ENCODE peak calls at places on chromosomes 6 and 20, in eight cellular contexts. One of them, this sample, is unnamed.

GRCh38 chr6:2990179-2990931 is 9.3 kb upstream of the NQO2 start:
- DNase-seq in endothelial cell of umbilical vein: peak; percentile 72
- DNase-seq in fibroblast of lung: peak; percentile 75
- DNase-seq in HCT116: no peak
- DNase-seq in hepatocyte: peak; percentile 50
- DNase-seq in mammary epithelial cell: peak; percentile 38
- DNase-seq in PC-3: peak; percentile 37
- DNase-seq in K562: peak; percentile 68
- DNase-seq in this sample: no peak

GRCh38 chr6:134060491-134061106 is 8.2 kb upstream of the SLC2A12 start:
- DNase-seq in fibroblast of lung: peak; percentile 90
- DNase-seq in hepatocyte: no peak
- DNase-seq in PC-3: peak; percentile 74
- DNase-seq in endothelial cell of umbilical vein: peak; percentile 76
- DNase-seq in HCT116: no peak
- DNase-seq in mammary epithelial cell: no peak
- DNase-seq in K562: no peak
- DNase-seq in this sample: no peak

GRCh38 chr6:143992285-143992684 is 15.8 kb downstream of the PLAGL1 start:
- DNase-seq in mammary epithelial cell: no peak
- DNase-seq in endothelial cell of umbilical vein: no peak
- DNase-seq in hepatocyte: no peak
- DNase-seq in fibroblast of lung: no peak
- DNase-seq in PC-3: no peak
- DNase-seq in HCT116: no peak
- DNase-seq in K562: no peak
- DNase-seq in this sample: no peak

GRCh38 chr6:43609402-43609801 is 19.7 kb downstream of the GTPBP2 start:
- DNase-seq in endothelial cell of umbilical vein: no peak
- DNase-seq in PC-3: no peak
- DNase-seq in mammary epithelial cell: no peak
- DNase-seq in fibroblast of lung: no peak
- DNase-seq in HCT116: no peak
- DNase-seq in K562: no peak
- DNase-seq in hepatocyte: peak; percentile 26
- DNase-seq in this sample: no peak

GRCh38 chr6:52243282-52243893 is 912 bp downstream of the IL17F start:
- DNase-seq in fibroblast of lung: no peak
- DNase-seq in endothelial cell of umbilical vein: peak; percentile 43
- DNase-seq in HCT116: no peak
- DNase-seq in hepatocyte: peak; percentile 17
- DNase-seq in K562: no peak
- DNase-seq in PC-3: peak; percentile 13
- DNase-seq in mammary epithelial cell: no peak
- DNase-seq in this sample: no peak

GRCh38 chr6:49939993-49940498 is 23.9 kb downstream of the DEFB114 start:
- DNase-seq in HCT116: no peak
- DNase-seq in fibroblast of lung: no peak
- DNase-seq in endothelial cell of umbilical vein: no peak
- DNase-seq in mammary epithelial cell: no peak
- DNase-seq in PC-3: no peak
- DNase-seq in hepatocyte: peak; percentile 71
- DNase-seq in K562: peak; percentile 72
- DNase-seq in this sample: no peak

GRCh38 chr6:37025621-37026466 is 20.4 kb downstream of the FGD2 start:
- DNase-seq in endothelial cell of umbilical vein: no peak
- DNase-seq in K562: no peak
- DNase-seq in hepatocyte: no peak
- DNase-seq in mammary epithelial cell: no peak
- DNase-seq in PC-3: no peak
- DNase-seq in fibroblast of lung: no peak
- DNase-seq in HCT116: no peak
- DNase-seq in this sample: no peak

GRCh38 chr6:75090574-75090973 is 115.3 kb downstream of the COL12A1 start:
- DNase-seq in K562: no peak
- DNase-seq in PC-3: no peak
- DNase-seq in fibroblast of lung: no peak
- DNase-seq in endothelial cell of umbilical vein: no peak
- DNase-seq in HCT116: no peak
- DNase-seq in mammary epithelial cell: no peak
- DNase-seq in hepatocyte: peak; percentile 30
- DNase-seq in this sample: no peak

GRCh38 chr6:40957616-40958492 is 81.2 kb downstream of the UNC5CL start:
- DNase-seq in K562: no peak
- DNase-seq in PC-3: peak; percentile 88
- DNase-seq in mammary epithelial cell: peak; percentile 81
- DNase-seq in fibroblast of lung: peak; percentile 94
- DNase-seq in hepatocyte: peak; percentile 43
- DNase-seq in HCT116: peak; percentile 24
- DNase-seq in endothelial cell of umbilical vein: peak; percentile 8
- DNase-seq in this sample: no peak

GRCh38 chr6:27426045-27426620 is 37.6 kb downstream of the ZNF391 start:
- DNase-seq in hepatocyte: no peak
- DNase-seq in mammary epithelial cell: no peak
- DNase-seq in K562: no peak
- DNase-seq in endothelial cell of umbilical vein: no peak
- DNase-seq in fibroblast of lung: no peak
- DNase-seq in PC-3: peak; percentile 65
- DNase-seq in HCT116: no peak
- DNase-seq in this sample: no peak

GRCh38 chr6:44630125-44631028 is 242.9 kb downstream of the CDC5L start:
- DNase-seq in K562: peak; percentile 81
- DNase-seq in HCT116: peak; percentile 42
- DNase-seq in PC-3: peak; percentile 71
- DNase-seq in endothelial cell of umbilical vein: peak; percentile 19
- DNase-seq in hepatocyte: peak; percentile 76
- DNase-seq in mammary epithelial cell: peak; percentile 33
- DNase-seq in fibroblast of lung: peak; percentile 78
- DNase-seq in this sample: no peak

GRCh38 chr6:1619666-1620503 is 10.2 kb downstream of the FOXC1 start:
- DNase-seq in hepatocyte: no peak
- DNase-seq in PC-3: no peak
- DNase-seq in K562: no peak
- DNase-seq in HCT116: no peak
- DNase-seq in endothelial cell of umbilical vein: peak; percentile 61
- DNase-seq in mammary epithelial cell: no peak
- DNase-seq in fibroblast of lung: no peak
- DNase-seq in this sample: no peak

GRCh38 chr20:33915726-33916331 is 77.9 kb upstream of the RALY start:
- DNase-seq in mammary epithelial cell: peak; percentile 15
- DNase-seq in fibroblast of lung: no peak
- DNase-seq in endothelial cell of umbilical vein: no peak
- DNase-seq in hepatocyte: peak; percentile 13
- DNase-seq in K562: peak; percentile 82
- DNase-seq in PC-3: peak; percentile 51
- DNase-seq in HCT116: peak; percentile 15
- DNase-seq in this sample: no peak

GRCh38 chr6:79009819-79010218 is 68.2 kb downstream of the PHIP start:
- DNase-seq in fibroblast of lung: no peak
- DNase-seq in mammary epithelial cell: no peak
- DNase-seq in hepatocyte: no peak
- DNase-seq in K562: no peak
- DNase-seq in endothelial cell of umbilical vein: no peak
- DNase-seq in PC-3: no peak
- DNase-seq in HCT116: no peak
- DNase-seq in this sample: no peak

GRCh38 chr6:16239798-16240123 is 1.4 kb downstream of the GMPR start:
- DNase-seq in HCT116: peak; percentile 86
- DNase-seq in fibroblast of lung: peak; percentile 70
- DNase-seq in PC-3: no peak
- DNase-seq in hepatocyte: no peak
- DNase-seq in K562: no peak
- DNase-seq in mammary epithelial cell: no peak
- DNase-seq in endothelial cell of umbilical vein: no peak
- DNase-seq in this sample: no peak

GRCh38 chr20:39849664-39850063 is 839.4 kb downstream of the MAFB start:
- DNase-seq in hepatocyte: peak; percentile 81
- DNase-seq in endothelial cell of umbilical vein: peak; percentile 77
- DNase-seq in fibroblast of lung: peak; percentile 95
- DNase-seq in HCT116: no peak
- DNase-seq in K562: no peak
- DNase-seq in mammary epithelial cell: peak; percentile 88
- DNase-seq in PC-3: no peak
- DNase-seq in this sample: no peak

GRCh38 chr6:105785412-105785811 is 300.7 kb upstream of the PRDM1 start:
- DNase-seq in HCT116: no peak
- DNase-seq in endothelial cell of umbilical vein: no peak
- DNase-seq in mammary epithelial cell: no peak
- DNase-seq in hepatocyte: no peak
- DNase-seq in fibroblast of lung: no peak
- DNase-seq in PC-3: no peak
- DNase-seq in K562: no peak
- DNase-seq in this sample: no peak

GRCh38 chr6:159969204-159969912 is 476 bp downstream of the IGF2R start:
- DNase-seq in hepatocyte: peak; percentile 62
- DNase-seq in PC-3: no peak
- DNase-seq in mammary epithelial cell: peak; percentile 29
- DNase-seq in endothelial cell of umbilical vein: peak; percentile 33
- DNase-seq in HCT116: no peak
- DNase-seq in K562: no peak
- DNase-seq in fibroblast of lung: peak; percentile 29
- DNase-seq in this sample: no peak

GRCh38 chr6:110618591-110619267 is 142.3 kb upstream of the SLC22A16 start:
- DNase-seq in K562: no peak
- DNase-seq in PC-3: peak; percentile 57
- DNase-seq in HCT116: peak; percentile 3
- DNase-seq in mammary epithelial cell: no peak
- DNase-seq in fibroblast of lung: no peak
- DNase-seq in hepatocyte: peak; percentile 45
- DNase-seq in endothelial cell of umbilical vein: peak; percentile 56
- DNase-seq in this sample: no peak

GRCh38 chr6:6333498-6333897 is 13.0 kb upstream of the F13A1 start:
- DNase-seq in endothelial cell of umbilical vein: no peak
- DNase-seq in PC-3: peak; percentile 19
- DNase-seq in mammary epithelial cell: peak; percentile 11
- DNase-seq in HCT116: no peak
- DNase-seq in fibroblast of lung: peak; percentile 6
- DNase-seq in K562: no peak
- DNase-seq in hepatocyte: no peak
- DNase-seq in this sample: no peak

GRCh38 chr6:118719351-118720124 is 68.1 kb upstream of the CEP85L start:
- DNase-seq in HCT116: no peak
- DNase-seq in fibroblast of lung: no peak
- DNase-seq in endothelial cell of umbilical vein: no peak
- DNase-seq in hepatocyte: no peak
- DNase-seq in K562: no peak
- DNase-seq in PC-3: no peak
- DNase-seq in mammary epithelial cell: no peak
- DNase-seq in this sample: no peak

DNA sequence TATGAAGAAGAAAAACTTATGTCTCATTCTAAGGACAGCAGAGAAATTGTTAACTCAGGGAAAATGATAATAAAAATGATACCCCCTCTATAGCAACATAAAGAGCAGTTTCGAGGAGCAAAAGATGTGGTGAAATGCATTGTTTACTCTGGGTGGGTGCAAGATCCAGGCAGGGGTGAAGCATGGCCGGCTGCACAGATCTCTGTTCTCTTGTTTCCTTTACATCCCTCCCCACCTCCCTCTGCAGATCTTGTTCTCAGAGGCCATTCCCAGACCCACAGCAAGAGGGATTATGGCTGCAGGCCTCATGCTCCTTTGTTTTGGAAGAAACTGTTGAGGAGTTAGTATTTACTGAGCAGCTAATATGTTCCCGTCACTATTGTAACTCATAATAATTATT is 1.8 kb downstream of the BTN3A1 start:
- DNase-seq in PC-3: no peak
- DNase-seq in HCT116: no peak
- DNase-seq in mammary epithelial cell: no peak
- DNase-seq in fibroblast of lung: no peak
- DNase-seq in K562: no peak
- DNase-seq in hepatocyte: no peak
- DNase-seq in endothelial cell of umbilical vein: no peak
- DNase-seq in this sample: no peak
- H3K4me3 ChIP-seq in PC-3: no peak overlapping the region
- H3K4me3 ChIP-seq in HCT116: no peak overlapping the region
- H3K4me3 ChIP-seq in mammary epithelial cell: no peak overlapping the region
- H3K4me3 ChIP-seq in fibroblast of lung: no peak overlapping the region
- H3K4me3 ChIP-seq in K562: no peak overlapping the region
- H3K4me3 ChIP-seq in hepatocyte: no peak overlapping the region
- H3K4me3 ChIP-seq in endothelial cell of umbilical vein: no peak overlapping the region
- H3K4me3 ChIP-seq in this sample: no peak overlapping the region

GRCh38 chr6:17962436-17963031 is 24.9 kb downstream of the KIF13A start:
- DNase-seq in fibroblast of lung: peak; percentile 99
- DNase-seq in K562: peak; percentile 98
- DNase-seq in hepatocyte: peak; percentile 74
- DNase-seq in mammary epithelial cell: peak; percentile 90
- DNase-seq in HCT116: no peak
- DNase-seq in endothelial cell of umbilical vein: no peak
- DNase-seq in PC-3: no peak
- DNase-seq in this sample: no peak
- H3K36me3 ChIP-seq in fibroblast of lung: no peaks in the 10 kb centered on the region
- H3K36me3 ChIP-seq in K562: no peaks in the 10 kb centered on the region
- H3K36me3 ChIP-seq in hepatocyte: no peaks in the 10 kb centered on the region
- H3K36me3 ChIP-seq in mammary epithelial cell: peaks cover 4% of the 10 kb centered on the region
- H3K36me3 ChIP-seq in HCT116: no peaks in the 10 kb centered on the region
- H3K36me3 ChIP-seq in endothelial cell of umbilical vein: no peaks in the 10 kb centered on the region
- H3K36me3 ChIP-seq in PC-3: peaks cover 2% of the 10 kb centered on the region
- H3K36me3 ChIP-seq in this sample: no peaks in the 10 kb centered on the region

GRCh38 chr20:31824125-31824485 is 4.9 kb downstream of the MYLK2 start:
- DNase-seq in fibroblast of lung: no peak
- DNase-seq in mammary epithelial cell: no peak
- DNase-seq in K562: no peak
- DNase-seq in PC-3: no peak
- DNase-seq in endothelial cell of umbilical vein: no peak
- DNase-seq in hepatocyte: no peak
- DNase-seq in HCT116: no peak
- DNase-seq in this sample: no peak

GRCh38 chr20:31824554-31825313 is 5.6 kb downstream of the MYLK2 start:
- DNase-seq in K562: no peak
- DNase-seq in hepatocyte: no peak
- DNase-seq in PC-3: no peak
- DNase-seq in fibroblast of lung: no peak
- DNase-seq in mammary epithelial cell: no peak
- DNase-seq in HCT116: no peak
- DNase-seq in endothelial cell of umbilical vein: no peak
- DNase-seq in this sample: no peak

GRCh38 chr20:31823360-31824124 is 4.4 kb downstream of the MYLK2 start:
- DNase-seq in mammary epithelial cell: no peak
- DNase-seq in K562: no peak
- DNase-seq in endothelial cell of umbilical vein: peak; percentile 41
- DNase-seq in hepatocyte: no peak
- DNase-seq in PC-3: no peak
- DNase-seq in HCT116: no peak
- DNase-seq in fibroblast of lung: no peak
- DNase-seq in this sample: no peak

GRCh38 chr20:31821427-31821826 is 2.3 kb downstream of the MYLK2 start:
- DNase-seq in HCT116: no peak
- DNase-seq in fibroblast of lung: no peak
- DNase-seq in mammary epithelial cell: no peak
- DNase-seq in hepatocyte: no peak
- DNase-seq in endothelial cell of umbilical vein: no peak
- DNase-seq in K562: no peak
- DNase-seq in PC-3: no peak
- DNase-seq in this sample: no peak

GRCh38 chr20:31822421-31823330 is 3.5 kb downstream of the MYLK2 start:
- DNase-seq in K562: peak; percentile 85
- DNase-seq in HCT116: no peak
- DNase-seq in hepatocyte: peak; percentile 87
- DNase-seq in endothelial cell of umbilical vein: peak; percentile 62
- DNase-seq in fibroblast of lung: peak; percentile 70
- DNase-seq in mammary epithelial cell: peak; percentile 29
- DNase-seq in PC-3: peak; percentile 58
- DNase-seq in this sample: no peak
- TF ChIP-seq EZH2 in K562: no peak
- TF ChIP-seq EZH2 in HCT116: no peak
- TF ChIP-seq EZH2 in hepatocyte: no peak
- TF ChIP-seq EZH2 in endothelial cell of umbilical vein: no peak
- TF ChIP-seq EZH2 in fibroblast of lung: no peak
- TF ChIP-seq EZH2 in mammary epithelial cell: no peak
- TF ChIP-seq EZH2 in PC-3: no peak
- TF ChIP-seq EZH2 in this sample: no peak

GRCh38 chr6:32940656-32941411 is at the start of gene HLA-DMB:
- DNase-seq in K562: peak; percentile 58
- DNase-seq in endothelial cell of umbilical vein: peak; percentile 88
- DNase-seq in mammary epithelial cell: peak; percentile 65
- DNase-seq in fibroblast of lung: peak; percentile 64
- DNase-seq in HCT116: peak; percentile 75
- DNase-seq in hepatocyte: peak; percentile 83
- DNase-seq in PC-3: peak; percentile 82
- DNase-seq in this sample: no peak
- H3K4me3 ChIP-seq in K562: no peak within 1 kb of the TSS
- H3K4me3 ChIP-seq in endothelial cell of umbilical vein: no peak within 1 kb of the TSS
- H3K4me3 ChIP-seq in mammary epithelial cell: no peak within 1 kb of the TSS
- H3K4me3 ChIP-seq in fibroblast of lung: no peak within 1 kb of the TSS
- H3K4me3 ChIP-seq in HCT116: peak within 1 kb of the TSS; percentile 30
- H3K4me3 ChIP-seq in hepatocyte: no peak within 1 kb of the TSS
- H3K4me3 ChIP-seq in PC-3: peak within 1 kb of the TSS; percentile 57
- H3K4me3 ChIP-seq in this sample: no peak within 1 kb of the TSS